ENCODE peak calls at places on chromosomes 5 and 9, in seven cellular contexts. One of them, this sample, is unnamed.

GRCh38 chr9:98142182-98142924 is 23.3 kb upstream of the TRIM14 start:
- DNase-seq in lower lobe of right lung: peak
- DNase-seq in AG09309: no peak
- DNase-seq in ovary: no peak
- DNase-seq in aorta: no peak
- DNase-seq in endothelial cell of umbilical vein: no peak
- DNase-seq in upper lobe of right lung: peak
- DNase-seq in this sample: no peak

GRCh38 chr5:124342027-124342471 is 404.4 kb downstream of the ZNF608 start:
- DNase-seq in ovary: peak
- DNase-seq in endothelial cell of umbilical vein: peak
- DNase-seq in upper lobe of right lung: no peak
- DNase-seq in lower lobe of right lung: no peak
- DNase-seq in AG09309: no peak
- DNase-seq in aorta: peak
- DNase-seq in this sample: peak

GRCh38 chr9:101453776-101454570 is 18.4 kb upstream of the ALDOB start:
- DNase-seq in AG09309: no peak
- DNase-seq in aorta: no peak
- DNase-seq in ovary: no peak
- DNase-seq in lower lobe of right lung: no peak
- DNase-seq in endothelial cell of umbilical vein: no peak
- DNase-seq in upper lobe of right lung: no peak
- DNase-seq in this sample: no peak

GRCh38 chr5:36573441-36573840 is 33.0 kb upstream of the SLC1A3 start:
- DNase-seq in AG09309: no peak
- DNase-seq in endothelial cell of umbilical vein: peak
- DNase-seq in lower lobe of right lung: no peak
- DNase-seq in aorta: no peak
- DNase-seq in upper lobe of right lung: no peak
- DNase-seq in ovary: no peak
- DNase-seq in this sample: peak

GRCh38 chr9:86807577-86807976 is 139.7 kb downstream of the GAS1 start:
- DNase-seq in aorta: no peak
- DNase-seq in ovary: peak
- DNase-seq in lower lobe of right lung: no peak
- DNase-seq in endothelial cell of umbilical vein: no peak
- DNase-seq in AG09309: no peak
- DNase-seq in upper lobe of right lung: no peak
- DNase-seq in this sample: peak

GRCh38 chr9:134229466-134230091 is 65.2 kb upstream of the RNU6ATAC start:
- DNase-seq in AG09309: no peak
- DNase-seq in lower lobe of right lung: no peak
- DNase-seq in aorta: no peak
- DNase-seq in upper lobe of right lung: no peak
- DNase-seq in endothelial cell of umbilical vein: no peak
- DNase-seq in ovary: no peak
- DNase-seq in this sample: no peak

GRCh38 chr5:87951661-87952060 is 317.0 kb downstream of the TMEM161B start:
- DNase-seq in endothelial cell of umbilical vein: no peak
- DNase-seq in upper lobe of right lung: no peak
- DNase-seq in aorta: no peak
- DNase-seq in lower lobe of right lung: no peak
- DNase-seq in AG09309: no peak
- DNase-seq in ovary: no peak
- DNase-seq in this sample: no peak

GRCh38 chr5:139862803-139863202 is 67.2 kb downstream of the PSD2 start:
- DNase-seq in lower lobe of right lung: no peak
- DNase-seq in upper lobe of right lung: no peak
- DNase-seq in AG09309: no peak
- DNase-seq in aorta: no peak
- DNase-seq in ovary: no peak
- DNase-seq in endothelial cell of umbilical vein: no peak
- DNase-seq in this sample: no peak

GRCh38 chr9:122346478-122347347 is 24.1 kb upstream of the PTGS1 start:
- DNase-seq in AG09309: no peak
- DNase-seq in aorta: peak
- DNase-seq in endothelial cell of umbilical vein: peak
- DNase-seq in upper lobe of right lung: peak
- DNase-seq in ovary: no peak
- DNase-seq in lower lobe of right lung: peak
- DNase-seq in this sample: peak
- H3K4me3 ChIP-seq in AG09309: peak
- H3K4me3 ChIP-seq in aorta: peak
- H3K4me3 ChIP-seq in endothelial cell of umbilical vein: peak
- H3K4me3 ChIP-seq in upper lobe of right lung: peak
- H3K4me3 ChIP-seq in ovary: peak
- H3K4me3 ChIP-seq in lower lobe of right lung: peak
- H3K4me3 ChIP-seq in this sample: peak

GRCh38 chr5:173735691-173736090 is 119.2 kb upstream of the BOD1 start:
- DNase-seq in aorta: no peak
- DNase-seq in lower lobe of right lung: no peak
- DNase-seq in ovary: no peak
- DNase-seq in upper lobe of right lung: no peak
- DNase-seq in endothelial cell of umbilical vein: no peak
- DNase-seq in AG09309: no peak
- DNase-seq in this sample: no peak
- H3K4me3 ChIP-seq in aorta: no peak
- H3K4me3 ChIP-seq in lower lobe of right lung: no peak
- H3K4me3 ChIP-seq in ovary: no peak
- H3K4me3 ChIP-seq in upper lobe of right lung: no peak
- H3K4me3 ChIP-seq in endothelial cell of umbilical vein: no peak
- H3K4me3 ChIP-seq in AG09309: no peak
- H3K4me3 ChIP-seq in this sample: no peak

GRCh38 chr5:72464071-72464470 is 43.1 kb downstream of the ZNF366 start:
- DNase-seq in lower lobe of right lung: no peak
- DNase-seq in upper lobe of right lung: no peak
- DNase-seq in AG09309: no peak
- DNase-seq in ovary: no peak
- DNase-seq in endothelial cell of umbilical vein: peak
- DNase-seq in aorta: no peak
- DNase-seq in this sample: peak
- H3K4me3 ChIP-seq in lower lobe of right lung: no peak
- H3K4me3 ChIP-seq in upper lobe of right lung: no peak
- H3K4me3 ChIP-seq in AG09309: no peak
- H3K4me3 ChIP-seq in ovary: no peak
- H3K4me3 ChIP-seq in endothelial cell of umbilical vein: no peak
- H3K4me3 ChIP-seq in aorta: no peak
- H3K4me3 ChIP-seq in this sample: no peak

GRCh38 chr9:129154866-129155477 is 23.1 kb downstream of the IER5L start:
- DNase-seq in ovary: no peak
- DNase-seq in endothelial cell of umbilical vein: no peak
- DNase-seq in aorta: no peak
- DNase-seq in lower lobe of right lung: no peak
- DNase-seq in AG09309: no peak
- DNase-seq in upper lobe of right lung: no peak
- DNase-seq in this sample: no peak
- H3K4me3 ChIP-seq in ovary: no peak
- H3K4me3 ChIP-seq in endothelial cell of umbilical vein: no peak
- H3K4me3 ChIP-seq in aorta: no peak
- H3K4me3 ChIP-seq in lower lobe of right lung: no peak
- H3K4me3 ChIP-seq in AG09309: no peak
- H3K4me3 ChIP-seq in upper lobe of right lung: no peak
- H3K4me3 ChIP-seq in this sample: no peak

GRCh38 chr9:136700959-136701664 is 11.3 kb upstream of the DIPK1B start:
- DNase-seq in upper lobe of right lung: peak
- DNase-seq in AG09309: no peak
- DNase-seq in aorta: no peak
- DNase-seq in endothelial cell of umbilical vein: no peak
- DNase-seq in lower lobe of right lung: peak
- DNase-seq in ovary: no peak
- DNase-seq in this sample: no peak
- H3K4me3 ChIP-seq in upper lobe of right lung: peak
- H3K4me3 ChIP-seq in AG09309: no peak
- H3K4me3 ChIP-seq in aorta: no peak
- H3K4me3 ChIP-seq in endothelial cell of umbilical vein: no peak
- H3K4me3 ChIP-seq in lower lobe of right lung: peak
- H3K4me3 ChIP-seq in ovary: no peak
- H3K4me3 ChIP-seq in this sample: no peak

GRCh38 chr9:76570820-76571219 is 111.8 kb downstream of the GCNT1 start:
- DNase-seq in endothelial cell of umbilical vein: no peak
- DNase-seq in lower lobe of right lung: no peak
- DNase-seq in ovary: no peak
- DNase-seq in AG09309: no peak
- DNase-seq in aorta: no peak
- DNase-seq in upper lobe of right lung: no peak
- DNase-seq in this sample: no peak
- H3K4me3 ChIP-seq in endothelial cell of umbilical vein: no peak
- H3K4me3 ChIP-seq in lower lobe of right lung: no peak
- H3K4me3 ChIP-seq in ovary: no peak
- H3K4me3 ChIP-seq in AG09309: no peak
- H3K4me3 ChIP-seq in aorta: no peak
- H3K4me3 ChIP-seq in upper lobe of right lung: no peak
- H3K4me3 ChIP-seq in this sample: no peak

DNA sequence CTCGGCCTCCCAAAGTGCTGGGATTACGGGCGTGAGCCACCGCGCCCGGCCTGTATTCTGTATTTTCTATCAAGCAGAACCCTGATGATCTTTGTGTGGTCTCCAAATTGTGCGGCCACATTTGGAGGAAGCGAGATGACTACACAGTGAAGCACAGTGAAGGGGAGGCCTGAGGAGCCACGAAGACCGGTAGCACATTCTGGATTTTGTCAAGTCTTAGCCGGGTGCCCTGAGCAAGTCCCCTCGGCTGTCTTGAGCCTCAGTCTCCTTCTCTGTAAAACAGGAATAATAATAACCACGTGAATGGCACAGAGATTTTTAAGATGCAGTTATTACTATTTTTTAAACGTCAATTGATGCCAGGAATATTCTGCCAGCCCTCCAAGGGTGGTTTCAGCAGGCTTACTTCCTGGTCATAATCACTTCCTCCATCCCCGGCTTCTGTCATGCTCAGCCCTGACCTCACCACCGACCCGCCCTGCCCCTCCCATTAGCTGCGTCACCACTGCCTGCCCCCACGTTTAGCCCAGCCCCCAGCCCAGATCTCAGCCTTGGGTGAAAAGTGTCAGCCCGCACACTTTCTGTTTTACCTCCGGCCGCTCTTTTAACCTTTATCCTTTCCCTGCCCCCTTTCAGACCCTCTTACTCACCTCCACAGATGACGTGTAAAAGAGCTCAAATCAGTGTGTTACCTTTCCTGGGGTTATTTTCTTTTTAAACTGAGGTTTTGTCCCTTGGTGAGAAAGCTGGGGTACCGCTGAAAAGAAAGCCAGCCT is 27.0 kb upstream of the ERGIC1 start:
- DNase-seq in endothelial cell of umbilical vein: peak
- DNase-seq in lower lobe of right lung: peak
- DNase-seq in aorta: peak
- DNase-seq in AG09309: no peak
- DNase-seq in upper lobe of right lung: peak
- DNase-seq in ovary: peak
- DNase-seq in this sample: peak
- H3K4me3 ChIP-seq in endothelial cell of umbilical vein: no peak
- H3K4me3 ChIP-seq in lower lobe of right lung: peak
- H3K4me3 ChIP-seq in aorta: no peak
- H3K4me3 ChIP-seq in AG09309: no peak
- H3K4me3 ChIP-seq in upper lobe of right lung: peak
- H3K4me3 ChIP-seq in ovary: peak
- H3K4me3 ChIP-seq in this sample: no peak

DNA sequence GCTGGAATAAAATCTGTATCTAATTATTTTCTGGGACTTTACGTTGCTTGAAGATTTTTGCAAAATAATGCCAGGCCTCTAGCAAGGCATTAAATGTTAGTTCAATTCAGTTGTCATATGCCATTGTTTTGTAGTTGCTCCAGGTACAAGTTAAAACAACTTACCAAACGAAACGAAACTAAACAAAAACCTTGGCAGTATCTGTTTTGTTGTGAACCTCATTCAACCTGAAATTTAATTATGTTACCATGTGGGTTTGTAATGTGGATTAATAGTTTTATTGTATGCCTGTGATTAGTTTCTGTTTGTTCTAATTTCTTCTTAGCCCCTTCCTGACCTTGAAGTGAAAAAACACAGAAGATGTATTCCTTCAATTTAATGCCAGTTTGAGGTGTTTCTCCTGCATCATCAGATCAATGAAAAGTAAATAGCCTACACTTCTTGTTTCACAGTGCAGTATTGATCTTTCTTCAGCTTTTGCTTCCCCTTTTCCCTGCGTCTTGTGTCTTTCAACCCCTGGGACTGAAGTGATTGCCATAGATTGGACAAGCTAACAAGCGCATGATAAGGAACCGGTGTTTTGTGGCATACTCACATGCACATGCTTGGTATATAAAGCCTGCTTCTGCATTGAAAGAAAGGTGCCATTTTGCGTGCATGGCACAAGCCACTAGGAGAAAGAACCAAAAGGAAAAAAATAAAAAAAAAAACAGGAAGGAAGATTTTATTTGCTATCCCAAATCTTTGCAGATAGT is 699.0 kb upstream of the ARRDC3 start:
- DNase-seq in AG09309: no peak
- DNase-seq in upper lobe of right lung: no peak
- DNase-seq in ovary: no peak
- DNase-seq in endothelial cell of umbilical vein: no peak
- DNase-seq in aorta: no peak
- DNase-seq in lower lobe of right lung: no peak
- DNase-seq in this sample: no peak
- H3K4me3 ChIP-seq in AG09309: no peak
- H3K4me3 ChIP-seq in upper lobe of right lung: no peak
- H3K4me3 ChIP-seq in ovary: no peak
- H3K4me3 ChIP-seq in endothelial cell of umbilical vein: no peak
- H3K4me3 ChIP-seq in aorta: no peak
- H3K4me3 ChIP-seq in lower lobe of right lung: no peak
- H3K4me3 ChIP-seq in this sample: no peak

This sample was measured in cardiac muscle cell.